ENCODE peak calls at places on chromosomes 16 and 17, in nine cellular contexts. A, O, Z, K, D, U, V, H and G are unnamed samples. For H3K27me3, the result is how much of the 10 kb centered on the place peaks cover.

GRCh38 chr16:75264531-75264998 is 13.1 kb upstream of the BCAR1 start:
- DNase-seq in A (peak), O (peak), Z (peak), K (no peak), D (peak), U (no peak), V (no peak), H (no peak), G (no peak)

GRCh38 chr17:80097307-80097630 is 4.1 kb upstream of the GAA start:
- DNase-seq in A (no peak), O (no peak), Z (no peak), K (no peak), D (peak), U (no peak), V (peak), H (no peak), G (no peak)

GRCh38 chr17:15501788-15502187 is 34.4 kb upstream of the CDRT4 start:
- DNase-seq in A (no peak), O (no peak), Z (no peak), K (no peak), D (no peak), U (peak), V (no peak), H (no peak), G (no peak)

GRCh38 chr16:3800019-3800418 is 80.5 kb downstream of the CREBBP start:
- DNase-seq in A (no peak), O (no peak), Z (no peak), K (no peak), D (no peak), U (no peak), V (no peak), H (no peak), G (no peak)

GRCh38 chr17:48522990-48523389 is 7.8 kb downstream of the HOXB1 start:
- DNase-seq in A (no peak), O (no peak), Z (no peak), K (no peak), D (no peak), U (no peak), V (no peak), H (no peak), G (no peak)

GRCh38 chr17:74514632-74515035 is 16.6 kb downstream of the CD300LB start:
- DNase-seq in A (no peak), O (no peak), Z (no peak), K (peak), D (no peak), U (no peak), V (no peak), H (no peak), G (no peak)

GRCh38 chr17:58377005-58377660 is 25.1 kb upstream of the SUPT4H1 start:
- DNase-seq in A (no peak), O (no peak), Z (peak), K (no peak), D (no peak), U (no peak), V (no peak), H (peak), G (peak)

GRCh38 chr16:85372627-85373372 is 240.3 kb upstream of the GSE1 start:
- DNase-seq in A (peak), O (peak), Z (peak), K (no peak), D (no peak), U (no peak), V (no peak), H (peak), G (peak)

GRCh38 chr17:29590261-29590978 is 972 bp upstream of the GIT1 start:
- DNase-seq in A (peak), O (no peak), Z (peak), K (no peak), D (peak), U (no peak), V (peak), H (no peak), G (no peak)

GRCh38 chr16:72191551-72191950 is 19.6 kb upstream of the PMFBP1 start:
- DNase-seq in A (peak), O (no peak), Z (no peak), K (no peak), D (no peak), U (no peak), V (no peak), H (no peak), G (no peak)

GRCh38 chr17:31691251-31691905 is 167.7 kb downstream of the COPRS start:
- DNase-seq in A (no peak), O (peak), Z (no peak), K (no peak), D (no peak), U (no peak), V (no peak), H (no peak), G (no peak)

GRCh38 chr16:81928975-81929374 is 82.3 kb downstream of the SDR42E1 start:
- DNase-seq in A (no peak), O (no peak), Z (no peak), K (no peak), D (no peak), U (no peak), V (no peak), H (peak), G (no peak)

GRCh38 chr17:48038687-48039086 is 1.1 kb upstream of the COPZ2 start:
- DNase-seq in A (no peak), O (no peak), Z (no peak), K (no peak), D (no peak), U (no peak), V (no peak), H (no peak), G (no peak)

GRCh38 chr17:55238931-55239297 is 25.8 kb upstream of the HLF start:
- DNase-seq in A (no peak), O (no peak), Z (peak), K (no peak), D (peak), U (peak), V (no peak), H (no peak), G (no peak)

GRCh38 chr17:50062323-50063243 is 6.7 kb downstream of the ITGA3 start:
- DNase-seq in A (peak), O (peak), Z (peak), K (no peak), D (no peak), U (no peak), V (peak), H (peak), G (peak)

GRCh38 chr16:2428051-2428786 is 1.0 kb upstream of the CCNF start:
- DNase-seq in A (peak), O (no peak), Z (peak), K (no peak), D (peak), U (peak), V (peak), H (peak), G (peak)

GRCh38 chr16:83995756-83996155 is 27.7 kb downstream of the NECAB2 start:
- DNase-seq in A (peak), O (no peak), Z (peak), K (no peak), D (no peak), U (peak), V (no peak), H (peak), G (peak)

GRCh38 chr17:76714822-76715461 is 4.2 kb upstream of the MXRA7 start:
- DNase-seq in A (peak), O (peak), Z (peak), K (peak), D (peak), U (peak), V (peak), H (no peak), G (no peak)

GRCh38 chr17:63479495-63480184 is 2.8 kb downstream of the ACE start:
- DNase-seq in A (no peak), O (no peak), Z (no peak), K (no peak), D (no peak), U (no peak), V (no peak), H (no peak), G (no peak)

GRCh38 chr17:26792486-26792885 is 501.4 kb upstream of the WSB1 start:
- DNase-seq in A (peak), O (no peak), Z (no peak), K (no peak), D (no peak), U (no peak), V (no peak), H (peak), G (no peak)

GRCh38 chr17:45997624-45998023 is 1.4 kb upstream of the STH start:
- DNase-seq in A (peak), O (no peak), Z (no peak), K (no peak), D (no peak), U (no peak), V (no peak), H (no peak), G (no peak)

GRCh38 chr17:81331527-81332043 is 36.5 kb upstream of the SLC38A10 start:
- DNase-seq in A (no peak), O (no peak), Z (no peak), K (no peak), D (peak), U (peak), V (no peak), H (no peak), G (peak)

GRCh38 chr16:68752602-68753001 is 15.5 kb downstream of the CDH1 start:
- DNase-seq in A (no peak), O (no peak), Z (no peak), K (no peak), D (no peak), U (no peak), V (no peak), H (no peak), G (peak)

GRCh38 chr17:77106874-77107358 is 33.9 kb upstream of the SEC14L1 start:
- DNase-seq in A (no peak), O (no peak), Z (no peak), K (no peak), D (no peak), U (peak), V (no peak), H (no peak), G (no peak)

GRCh38 chr16:68592466-68593337 is 52.4 kb upstream of the CDH3 start:
- DNase-seq in A (peak), O (no peak), Z (no peak), K (no peak), D (no peak), U (no peak), V (no peak), H (no peak), G (peak)

GRCh38 chr17:75036643-75037268 is 10.0 kb downstream of the ATP5PD start:
- DNase-seq in A (peak), O (peak), Z (peak), K (peak), D (no peak), U (no peak), V (peak), H (no peak), G (peak)

GRCh38 chr17:41116292-41116691 is 1.9 kb downstream of the KRTAP4-11 start:
- DNase-seq in A (no peak), O (no peak), Z (no peak), K (no peak), D (no peak), U (no peak), V (no peak), H (no peak), G (no peak)

GRCh38 chr17:72460711-72461110 is 339.9 kb downstream of the SOX9 start:
- DNase-seq in A (no peak), O (no peak), Z (no peak), K (no peak), D (no peak), U (no peak), V (no peak), H (no peak), G (no peak)

GRCh38 chr17:20197527-20197926 is 188.4 kb downstream of the SPECC1 start:
- DNase-seq in A (no peak), O (no peak), Z (no peak), K (no peak), D (no peak), U (no peak), V (no peak), H (no peak), G (no peak)
- H3K27ac ChIP-seq in A (no peak), O (no peak), Z (peak), K (no peak), D (no peak), U (no peak), V (no peak), H (no peak), G (no peak)

DNA sequence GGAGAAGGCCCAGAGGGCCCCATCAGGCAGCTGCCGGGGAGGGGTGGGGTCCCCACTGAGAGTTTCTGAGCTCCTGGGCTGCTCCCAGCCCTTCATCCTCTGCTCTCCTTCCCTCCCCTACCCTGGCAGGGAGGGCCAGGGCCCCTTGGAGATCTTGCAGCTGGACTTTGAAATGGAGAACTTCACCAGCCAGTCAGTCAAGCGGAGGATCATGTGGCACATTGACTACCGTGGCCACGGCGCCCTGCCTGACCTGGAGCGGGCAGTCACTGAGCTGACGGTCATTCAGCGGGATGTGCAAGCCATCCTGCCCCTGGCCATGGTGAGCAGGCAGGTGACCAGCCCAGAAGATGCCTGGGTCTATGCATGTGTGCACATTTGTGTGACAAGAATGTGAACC is 49.5 kb downstream of the TMEM132E start:
- DNase-seq in A (no peak), O (no peak), Z (no peak), K (no peak), D (no peak), U (no peak), V (no peak), H (no peak), G (no peak)
- H3K27me3 ChIP-seq in A (under half), O (under half), Z (under half), K (under half), D (under half), U (under half), V (under half), H (under half), G (under half)

DNA sequence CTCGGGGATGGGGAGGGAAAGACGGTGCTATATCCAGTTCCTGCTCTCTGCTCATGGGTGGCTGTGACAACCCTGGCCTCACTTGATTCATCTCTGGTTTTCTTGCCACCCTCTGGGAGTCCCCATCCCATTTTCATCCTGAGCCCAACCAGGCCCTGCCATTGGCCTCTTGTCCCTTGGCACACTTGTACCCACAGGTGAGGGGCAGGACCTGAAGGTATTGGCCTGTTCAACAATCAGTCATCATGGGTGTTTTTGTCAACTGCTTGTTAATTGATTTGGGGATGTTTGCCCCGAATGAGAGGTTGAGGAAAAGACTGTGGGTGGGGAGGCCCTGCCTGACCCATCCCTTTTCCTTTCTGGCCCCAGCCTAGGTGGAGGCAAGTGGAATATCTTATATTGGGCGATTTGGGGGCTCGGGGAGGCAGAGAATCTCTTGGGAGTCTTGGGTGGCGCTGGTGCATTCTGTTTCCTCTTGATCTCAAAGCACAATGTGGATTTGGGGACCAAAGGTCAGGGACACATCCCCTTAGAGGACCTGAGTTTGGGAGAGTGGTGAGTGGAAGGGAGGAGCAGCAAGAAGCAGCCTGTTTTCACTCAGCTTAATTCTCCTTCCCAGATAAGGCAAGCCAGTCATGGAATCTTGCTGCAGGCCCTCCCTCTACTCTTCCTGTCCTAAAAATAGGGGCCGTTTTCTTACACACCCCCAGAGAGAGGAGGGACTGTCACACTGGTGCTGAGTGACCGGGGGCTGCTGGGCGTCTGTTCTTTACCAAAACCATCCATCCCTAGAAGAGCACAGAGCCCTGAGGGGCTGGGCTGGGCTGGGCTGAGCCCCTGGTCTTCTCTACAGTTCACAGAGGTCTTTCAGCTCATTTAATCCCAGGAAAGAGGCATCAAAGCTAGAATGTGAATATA is 4.8 kb upstream of the LASP1NB start:
- DNase-seq in A (no peak), O (peak), Z (no peak), K (no peak), D (no peak), U (no peak), V (no peak), H (no peak), G (no peak)
- H3K27ac ChIP-seq in A (peak), O (peak), Z (no peak), K (peak), D (no peak), U (no peak), V (peak), H (no peak), G (no peak)

GRCh38 chr16:1073262-1073558 is 663 bp downstream of the SSTR5 start:
- DNase-seq in A (no peak), O (no peak), Z (no peak), K (no peak), D (no peak), U (no peak), V (no peak), H (no peak), G (no peak)
- H3K27me3 ChIP-seq in A (under half), O (under half), Z (under half), K (under half), D (under half), U (half or more), V (under half), H (under half), G (under half)

GRCh38 chr16:53220585-53220984 is 165.8 kb downstream of the CHD9 start:
- DNase-seq in A (peak), O (no peak), Z (no peak), K (no peak), D (peak), U (peak), V (no peak), H (no peak), G (peak)
- H3K27ac ChIP-seq in A (peak), O (peak), Z (no peak), K (no peak), D (no peak), U (no peak), V (no peak), H (no peak), G (no peak)